ENCODE peak calls at places on chromosome 4, in ten cellular contexts. D is fibroblast of the aortic adventitia; W is CD8-positive, alpha-beta T cell; K is lung; Y is H1; A is AG04450; F is tibial artery; Q is brain microvascular endothelial cell; S is neural crest cell; O is osteocyte. P is an unnamed sample.
A peak's percentile ranks its signal among the peaks of the same experiment; 100 is the strongest.

GRCh38 chr4:174047363-174047762 is 236.1 kb downstream of the FBXO8 start:
- DNase-seq in D (no peak), W (no peak), K (no peak), Y (no peak), A (no peak), F (no peak), Q (no peak), S (no peak), O (no peak), P (no peak)

GRCh38 chr4:105710678-105711077 is 2.1 kb downstream of the GSTCD start:
- DNase-seq in D (peak; percentile 20), W (no peak), K (no peak), Y (no peak), A (no peak), F (no peak), Q (no peak), S (no peak), O (no peak), P (no peak)

GRCh38 chr4:109432676-109433075 is 939 bp upstream of the SEC24B start:
- DNase-seq in D (peak; percentile 79), W (no peak), K (no peak), Y (no peak), A (peak; percentile 39), F (no peak), Q (peak; percentile 70), S (no peak), O (no peak), P (no peak)

GRCh38 chr4:1058198-1058996 is 47.0 kb downstream of the FGFRL1 start:
- DNase-seq in D (no peak), W (no peak), K (no peak), Y (no peak), A (no peak), F (peak; percentile 47), Q (no peak), S (no peak), O (no peak), P (no peak)

GRCh38 chr4:8451440-8452182 is 11.0 kb downstream of the TRMT44 start:
- DNase-seq in D (no peak), W (no peak), K (no peak), Y (no peak), A (no peak), F (no peak), Q (no peak), S (no peak), O (no peak), P (no peak)

GRCh38 chr4:87041142-87041541 is 106.3 kb downstream of the AFF1 start:
- DNase-seq in D (peak; percentile 81), W (no peak), K (no peak), Y (no peak), A (no peak), F (no peak), Q (peak; percentile 35), S (no peak), O (no peak), P (no peak)

GRCh38 chr4:155972098-155972497 is 18.4 kb upstream of the CTSO start:
- DNase-seq in D (peak; percentile 62), W (no peak), K (no peak), Y (no peak), A (no peak), F (no peak), Q (peak; percentile 45), S (no peak), O (no peak), P (no peak)

GRCh38 chr4:55866973-55867574 is 13.6 kb downstream of the EXOC1 start:
- DNase-seq in D (peak; percentile 70), W (no peak), K (no peak), Y (no peak), A (no peak), F (no peak), Q (peak; percentile 34), S (no peak), O (no peak), P (peak; percentile 31)

GRCh38 chr4:78169728-78170127 is 112.6 kb downstream of the FRAS1 start:
- DNase-seq in D (no peak), W (no peak), K (no peak), Y (no peak), A (no peak), F (no peak), Q (no peak), S (no peak), O (no peak), P (no peak)

GRCh38 chr4:7330031-7330596 is 104.6 kb downstream of the PSAPL1 start:
- DNase-seq in D (no peak), W (no peak), K (no peak), Y (no peak), A (no peak), F (peak; percentile 49), Q (no peak), S (no peak), O (no peak), P (no peak)
- TF ChIP-seq CTCF in D (no peak), W (no peak), K (no peak), Y (no peak), A (no peak), F (no peak), Q (no peak), S (no peak), O (no peak), P (no peak)

GRCh38 chr4:136992032-136992431 is 540.3 kb downstream of the PCDH18 start:
- DNase-seq in D (no peak), W (no peak), K (no peak), Y (no peak), A (no peak), F (no peak), Q (no peak), S (no peak), O (no peak), P (no peak)
- TF ChIP-seq CTCF in D (no peak), W (no peak), K (no peak), Y (no peak), A (no peak), F (no peak), Q (no peak), S (no peak), O (no peak), P (no peak)

DNA sequence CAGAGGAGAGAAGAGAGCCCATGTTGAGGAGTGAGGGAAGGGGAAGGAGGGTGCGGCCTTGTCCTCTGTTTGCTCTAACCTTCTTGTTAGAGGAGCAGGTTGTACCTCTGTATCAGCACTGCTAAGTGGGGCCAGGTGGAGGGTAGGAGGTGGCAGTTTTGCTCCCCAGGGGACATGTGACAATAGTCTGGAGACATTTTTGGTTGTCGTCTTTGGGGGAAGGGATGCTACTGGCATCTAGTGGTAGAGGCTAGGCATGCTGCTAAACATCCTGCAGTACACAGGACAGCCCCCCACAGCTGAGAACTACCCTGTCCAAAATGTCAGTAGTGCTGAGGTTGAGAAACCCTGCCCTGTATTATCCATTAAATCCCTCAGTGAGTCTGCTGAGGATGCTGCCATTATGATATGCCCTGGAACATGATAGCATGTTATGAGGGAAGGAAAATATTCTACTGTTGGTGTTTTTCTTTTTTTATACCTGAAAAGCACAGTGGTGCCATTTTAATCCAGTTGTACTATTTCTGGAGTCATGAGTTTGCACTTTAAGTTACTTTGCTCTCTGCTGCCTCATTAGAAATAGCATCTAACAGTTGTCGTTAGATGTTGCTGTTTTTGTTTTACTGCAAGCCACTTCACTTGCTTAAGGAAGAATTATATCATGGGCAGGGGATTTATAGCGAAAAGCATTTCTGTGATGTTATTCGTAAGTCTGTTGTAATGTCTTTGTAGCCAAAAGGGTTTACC is 90.6 kb downstream of the LRP2BP start:
- DNase-seq in D (no peak), W (no peak), K (peak; percentile 72), Y (peak; percentile 57), A (no peak), F (no peak), Q (no peak), S (no peak), O (no peak), P (peak; percentile 34)
- TF ChIP-seq CTCF in D (peak; percentile 33), W (peak; percentile 42), K (peak; percentile 1), Y (peak; percentile 61), A (peak; percentile 48), F (no peak), Q (peak; percentile 78), S (peak; percentile 47), O (peak; percentile 60), P (peak; percentile 45)

DNA sequence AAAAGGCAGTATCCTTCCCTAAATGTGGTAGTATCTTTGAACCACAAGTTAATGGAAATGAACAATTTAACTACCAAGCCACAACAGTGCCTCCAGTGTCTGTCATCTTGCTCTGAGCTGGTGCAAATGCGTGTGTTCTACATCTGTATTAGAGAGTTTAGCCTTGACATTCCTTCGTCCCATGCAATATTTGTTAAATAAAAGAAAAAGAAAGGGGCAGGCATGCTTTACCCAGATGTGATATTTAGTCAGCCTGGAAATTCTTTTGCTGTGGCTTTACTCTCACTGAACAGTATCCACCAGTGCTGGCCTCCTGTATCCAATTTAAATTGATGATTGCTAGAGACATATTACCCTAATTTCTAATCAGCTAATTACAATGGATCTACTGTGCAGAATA is 310.5 kb downstream of the CFAP299 start:
- DNase-seq in D (no peak), W (no peak), K (no peak), Y (no peak), A (no peak), F (no peak), Q (no peak), S (no peak), O (no peak), P (no peak)
- TF ChIP-seq CTCF in D (no peak), W (no peak), K (no peak), Y (no peak), A (no peak), F (no peak), Q (no peak), S (no peak), O (no peak), P (no peak)

DNA sequence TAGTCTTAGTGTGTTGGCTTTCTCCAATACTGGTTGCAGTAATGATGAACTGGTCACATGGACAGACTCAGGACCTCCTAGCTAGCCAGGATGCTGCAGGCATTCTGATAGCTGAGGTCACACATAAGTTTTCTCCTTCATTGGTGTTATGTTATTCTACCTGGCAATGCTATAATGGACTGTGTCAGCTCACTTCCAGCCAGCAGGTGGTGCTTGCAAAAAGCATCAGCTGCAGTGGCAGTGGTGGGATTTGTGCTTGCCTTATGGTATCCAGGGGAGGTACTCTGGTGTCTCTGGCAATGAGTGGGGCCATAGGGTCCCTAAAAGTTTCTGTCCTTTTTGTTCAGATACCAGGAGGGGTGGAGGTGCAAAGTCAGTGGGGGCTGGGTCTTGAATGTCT is 33.6 kb downstream of the ZNF330 start:
- DNase-seq in D (no peak), W (no peak), K (no peak), Y (no peak), A (no peak), F (no peak), Q (no peak), S (no peak), O (no peak), P (no peak)
- TF ChIP-seq CTCF in D (no peak), W (no peak), K (no peak), Y (peak; percentile 40), A (no peak), F (no peak), Q (peak; percentile 23), S (no peak), O (no peak), P (no peak)

DNA sequence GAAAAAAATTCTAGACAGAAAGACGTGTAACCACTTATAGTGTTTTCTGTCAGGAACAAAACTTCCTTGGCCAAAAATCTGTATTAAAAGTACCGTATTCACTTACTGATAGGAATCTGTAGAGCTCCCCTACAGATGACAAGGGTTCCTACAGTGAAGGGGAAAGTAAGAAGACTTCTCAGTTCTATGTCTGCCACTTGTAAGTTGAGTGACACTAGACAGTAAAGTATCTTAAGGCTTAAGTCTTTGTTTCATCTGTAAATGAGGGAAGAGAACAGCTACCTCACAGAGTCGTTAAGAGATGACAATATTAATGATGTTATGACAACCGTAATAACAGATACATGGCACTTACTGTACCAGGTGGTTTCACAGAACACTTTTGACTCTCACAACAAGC is 3.3 kb downstream of the COQ2 start:
- DNase-seq in D (no peak), W (no peak), K (no peak), Y (no peak), A (no peak), F (no peak), Q (no peak), S (no peak), O (no peak), P (no peak)
- TF ChIP-seq CTCF in D (peak; percentile 17), W (no peak), K (no peak), Y (no peak), A (no peak), F (no peak), Q (no peak), S (no peak), O (no peak), P (no peak)